ENCODE peak calls at places on chromosomes 11 and 22, in five cellular contexts. N, M, W, A and G are unnamed samples.

GRCh38 chr22:37138879-37139561 is 10.7 kb downstream of the IL2RB start:
- DNase-seq in N (no peak), M (no peak), W (peak; percentile 63), A (no peak), G (no peak)

GRCh38 chr22:48953103-48953720 is 874.5 kb downstream of the BRD1 start:
- DNase-seq in N (no peak), M (peak; percentile 10), W (no peak), A (no peak), G (no peak)

GRCh38 chr11:125514336-125515101 is 18.5 kb upstream of the FEZ1 start:
- DNase-seq in N (peak; percentile 46), M (no peak), W (peak; percentile 8), A (peak; percentile 65), G (no peak)

GRCh38 chr22:45983797-45984196 is 6.8 kb upstream of the WNT7B start:
- DNase-seq in N (no peak), M (no peak), W (no peak), A (no peak), G (no peak)

GRCh38 chr22:25668437-25668836 is 73.6 kb upstream of the MYO18B start:
- DNase-seq in N (peak; percentile 52), M (no peak), W (no peak), A (no peak), G (no peak)

GRCh38 chr22:19955241-19956128 is 13.9 kb upstream of the TXNRD2 start:
- DNase-seq in N (no peak), M (no peak), W (no peak), A (no peak), G (no peak)

GRCh38 chr11:125263268-125263790 is 98.8 kb downstream of the PKNOX2 start:
- DNase-seq in N (peak; percentile 100), M (peak; percentile 87), W (peak; percentile 100), A (peak; percentile 100), G (peak; percentile 94)

GRCh38 chr22:36383110-36383581 is 4.6 kb downstream of the MYH9 start:
- DNase-seq in N (peak; percentile 94), M (no peak), W (peak; percentile 87), A (no peak), G (no peak)

GRCh38 chr22:38203855-38204497 is 2.2 kb downstream of the MAFF start:
- DNase-seq in N (peak; percentile 83), M (no peak), W (peak; percentile 76), A (no peak), G (no peak)

GRCh38 chr11:63837719-63838118 is 1.2 kb upstream of the MARK2 start:
- DNase-seq in N (no peak), M (no peak), W (no peak), A (no peak), G (no peak)

GRCh38 chr11:114058871-114059277 is 637 bp upstream of the ZBTB16 start:
- DNase-seq in N (no peak), M (peak; percentile 56), W (peak; percentile 46), A (no peak), G (no peak)

GRCh38 chr22:20773793-20774212 is at the start of gene SERPIND1:
- DNase-seq in N (no peak), M (no peak), W (no peak), A (no peak), G (no peak)

GRCh38 chr22:37930270-37930951 is 23.0 kb downstream of the C22orf23 start:
- DNase-seq in N (peak; percentile 14), M (no peak), W (peak; percentile 45), A (peak; percentile 56), G (no peak)

GRCh38 chr11:64322925-64323260 is 5.0 kb downstream of the PRDX5 start:
- DNase-seq in N (no peak), M (no peak), W (no peak), A (no peak), G (no peak)

GRCh38 chr11:78684377-78684776 is 109.7 kb upstream of the NARS2 start:
- DNase-seq in N (peak; percentile 11), M (no peak), W (peak; percentile 15), A (peak; percentile 37), G (no peak)

GRCh38 chr11:2083411-2083810 is 55.8 kb downstream of the IGF2 start:
- DNase-seq in N (no peak), M (no peak), W (no peak), A (no peak), G (no peak)

GRCh38 chr11:63843042-63843441 is 4.1 kb downstream of the MARK2 start:
- DNase-seq in N (peak; percentile 32), M (no peak), W (peak; percentile 35), A (no peak), G (no peak)

GRCh38 chr22:23553922-23554870 is 25.9 kb downstream of the IGLL1 start:
- DNase-seq in N (no peak), M (no peak), W (no peak), A (no peak), G (no peak)

GRCh38 chr11:60838132-60838531 is 3.8 kb upstream of the CCDC86 start:
- DNase-seq in N (peak; percentile 28), M (no peak), W (peak; percentile 48), A (peak; percentile 66), G (no peak)

GRCh38 chr11:76208829-76209670 is 2.7 kb upstream of the WNT11 start:
- DNase-seq in N (peak; percentile 12), M (peak; percentile 93), W (peak; percentile 54), A (peak; percentile 78), G (peak; percentile 79)

GRCh38 chr11:18749681-18750319 is 23.8 kb upstream of the IGSF22 start:
- DNase-seq in N (peak; percentile 75), M (no peak), W (peak; percentile 86), A (peak; percentile 75), G (no peak)

GRCh38 chr11:134541951-134542350 is 129.9 kb upstream of the B3GAT1 start:
- DNase-seq in N (no peak), M (peak; percentile 27), W (no peak), A (no peak), G (no peak)

GRCh38 chr11:59899532-59899931 is 20.9 kb downstream of the OOSP3 start:
- DNase-seq in N (no peak), M (no peak), W (peak; percentile 47), A (peak; percentile 78), G (no peak)

GRCh38 chr11:3237119-3237518 is 4.9 kb upstream of the MRGPRE start:
- DNase-seq in N (no peak), M (no peak), W (no peak), A (no peak), G (no peak)
- H3K36me3 ChIP-seq in N (no peaks in the 10 kb centered on the region), M (no peaks in the 10 kb centered on the region), W (no peaks in the 10 kb centered on the region), A (no peaks in the 10 kb centered on the region), G (no peaks in the 10 kb centered on the region)

DNA sequence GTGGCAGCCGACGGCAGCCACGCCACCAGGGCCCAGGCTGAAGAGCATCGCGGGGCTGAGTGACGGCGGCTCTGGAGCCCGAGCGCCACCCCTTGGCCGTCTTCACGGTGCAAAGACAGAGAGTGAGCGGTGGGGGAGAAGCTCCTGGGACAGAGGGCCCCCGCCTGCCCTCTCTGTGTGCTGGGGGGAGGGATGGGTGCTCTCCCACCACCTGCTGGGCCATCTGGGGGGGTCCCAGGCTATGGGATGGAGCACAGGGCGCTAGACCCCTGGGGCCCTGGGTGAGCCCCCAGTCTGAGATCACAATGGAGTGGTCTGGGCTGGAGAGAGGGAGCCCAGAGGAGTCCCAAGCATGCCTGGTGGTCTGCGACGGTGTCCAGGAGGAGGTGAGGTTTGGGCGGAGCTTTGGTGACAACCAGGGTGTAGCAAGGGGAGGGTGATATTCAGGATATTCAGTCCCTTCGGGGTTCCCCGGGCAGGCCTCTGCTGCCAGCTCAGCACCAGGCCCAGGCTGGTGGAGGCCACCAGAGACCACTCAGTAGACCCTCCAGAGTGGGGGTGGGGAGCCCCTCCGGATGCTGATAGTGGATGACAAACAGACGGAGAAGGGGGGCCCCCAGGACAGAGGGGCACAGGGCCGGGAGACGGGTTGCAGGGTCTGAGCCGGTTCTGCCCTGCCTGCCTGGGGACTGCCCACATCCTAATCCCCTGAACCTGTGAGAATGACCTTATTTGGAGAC is 78.1 kb upstream of the PRR5 start:
- DNase-seq in N (peak; percentile 22), M (peak; percentile 72), W (peak; percentile 39), A (peak; percentile 44), G (no peak)
- H3K18ac ChIP-seq in N (no peak overlapping the region), M (no peak overlapping the region), W (no peak overlapping the region), A (no peak overlapping the region), G (peak overlapping the region; percentile 89)

GRCh38 chr11:85718991-85719807 is 33.2 kb upstream of the CCDC89 start:
- DNase-seq in N (peak; percentile 100), M (peak; percentile 54), W (peak; percentile 93), A (peak; percentile 97), G (peak; percentile 64)

GRCh38 chr11:85725510-85726258 is 39.7 kb upstream of the CCDC89 start:
- DNase-seq in N (peak; percentile 97), M (no peak), W (peak; percentile 86), A (peak; percentile 84), G (no peak)

GRCh38 chr11:85724750-85725465 is 38.9 kb upstream of the CCDC89 start:
- DNase-seq in N (no peak), M (no peak), W (no peak), A (no peak), G (no peak)

GRCh38 chr11:85721191-85721590 is 35.2 kb upstream of the CCDC89 start:
- DNase-seq in N (no peak), M (no peak), W (no peak), A (no peak), G (no peak)

GRCh38 chr11:85723088-85723487 is 37.1 kb upstream of the CCDC89 start:
- DNase-seq in N (no peak), M (no peak), W (no peak), A (no peak), G (no peak)
- H2BK15ac ChIP-seq in N (peak overlapping the region; percentile 61), M (no peak overlapping the region), W (no peak overlapping the region), A (no peak overlapping the region), G (no peak overlapping the region)

GRCh38 chr11:69609351-69609750 is 31.6 kb upstream of the CCND1 start:
- DNase-seq in N (peak; percentile 51), M (no peak), W (no peak), A (no peak), G (no peak)

GRCh38 chr11:69615545-69616278 is 25.2 kb upstream of the CCND1 start:
- DNase-seq in N (no peak), M (no peak), W (no peak), A (no peak), G (no peak)

GRCh38 chr11:69613594-69613993 is 27.4 kb upstream of the CCND1 start:
- DNase-seq in N (no peak), M (no peak), W (no peak), A (no peak), G (no peak)

GRCh38 chr11:69614085-69614484 is 26.9 kb upstream of the CCND1 start:
- DNase-seq in N (no peak), M (no peak), W (no peak), A (no peak), G (no peak)

GRCh38 chr11:69611548-69612526 is 29.1 kb upstream of the CCND1 start:
- DNase-seq in N (peak; percentile 31), M (no peak), W (no peak), A (no peak), G (no peak)
- H3K36me3 ChIP-seq in N (no peaks in the 10 kb centered on the region), M (no peaks in the 10 kb centered on the region), W (no peaks in the 10 kb centered on the region), A (no peaks in the 10 kb centered on the region), G (no peaks in the 10 kb centered on the region)